ENCODE peak calls at places on chromosomes 16 and 17, in four cellular contexts. V, J, A and D are unnamed samples.

GRCh38 chr17:60888812-60889709 is 211.4 kb downstream of the BCAS3 start:
- DNase-seq in V (no peak), J (no peak), A (no peak), D (no peak)

GRCh38 chr17:21275047-21275578 is 9.4 kb upstream of the MAP2K3 start:
- DNase-seq in V (peak), J (no peak), A (no peak), D (no peak)

GRCh38 chr17:56595831-56596740 is 2.6 kb downstream of the NOG start:
- DNase-seq in V (peak), J (peak), A (no peak), D (no peak)

GRCh38 chr17:35765731-35766488 is 5.2 kb downstream of the C17orf50 start:
- DNase-seq in V (no peak), J (no peak), A (no peak), D (no peak)

GRCh38 chr17:29663155-29663554 is 40.4 kb upstream of the CORO6 start:
- DNase-seq in V (no peak), J (no peak), A (no peak), D (no peak)

GRCh38 chr16:75263963-75264445 is 12.6 kb upstream of the BCAR1 start:
- DNase-seq in V (peak), J (no peak), A (no peak), D (no peak)

GRCh38 chr16:1884889-1885288 is 12.9 kb upstream of the MEIOB start:
- DNase-seq in V (no peak), J (no peak), A (no peak), D (no peak)

GRCh38 chr17:50618300-50618699 is 16.4 kb upstream of the ABCC3 start:
- DNase-seq in V (no peak), J (no peak), A (no peak), D (no peak)

GRCh38 chr17:19363460-19364035 is 1.0 kb upstream of the B9D1 start:
- DNase-seq in V (peak), J (no peak), A (no peak), D (no peak)

GRCh38 chr17:73138541-73139138 is 26.2 kb upstream of the SSTR2 start:
- DNase-seq in V (peak), J (no peak), A (no peak), D (no peak)